ENCODE peak calls at places on chromosomes 12 and 14, in six cellular contexts. One of them, this sample, is unnamed.

GRCh38 chr12:110348431-110349059 is 55.0 kb downstream of the ANAPC7 start:
- DNase-seq in GM06990: no peak
- DNase-seq in A549: no peak
- DNase-seq in BJ: no peak
- DNase-seq in GM23338: no peak
- DNase-seq in WERI-Rb-1: no peak
- DNase-seq in this sample: no peak

GRCh38 chr12:101642115-101643067 is 47.6 kb downstream of the MYBPC1 start:
- DNase-seq in BJ: no peak
- DNase-seq in GM06990: no peak
- DNase-seq in WERI-Rb-1: no peak
- DNase-seq in GM23338: peak
- DNase-seq in A549: peak
- DNase-seq in this sample: no peak

GRCh38 chr12:53777412-53777811 is 25.6 kb upstream of the CISTR start:
- DNase-seq in WERI-Rb-1: no peak
- DNase-seq in BJ: no peak
- DNase-seq in A549: no peak
- DNase-seq in GM06990: no peak
- DNase-seq in GM23338: no peak
- DNase-seq in this sample: no peak

GRCh38 chr14:75303415-75303814 is 24.8 kb downstream of the FOS start:
- DNase-seq in GM23338: peak
- DNase-seq in GM06990: no peak
- DNase-seq in A549: peak
- DNase-seq in BJ: no peak
- DNase-seq in WERI-Rb-1: peak
- DNase-seq in this sample: peak

GRCh38 chr14:96597680-96598079 is 95.5 kb downstream of the PAPOLA start:
- DNase-seq in GM23338: no peak
- DNase-seq in WERI-Rb-1: no peak
- DNase-seq in BJ: no peak
- DNase-seq in GM06990: no peak
- DNase-seq in A549: no peak
- DNase-seq in this sample: no peak

GRCh38 chr14:59150990-59151389 is 37.5 kb upstream of the DAAM1 start:
- DNase-seq in WERI-Rb-1: no peak
- DNase-seq in GM23338: no peak
- DNase-seq in GM06990: peak
- DNase-seq in BJ: no peak
- DNase-seq in A549: no peak
- DNase-seq in this sample: no peak

GRCh38 chr12:62210422-62210821 is 49.8 kb upstream of the USP15 start:
- DNase-seq in GM23338: peak
- DNase-seq in A549: peak
- DNase-seq in GM06990: no peak
- DNase-seq in WERI-Rb-1: peak
- DNase-seq in BJ: no peak
- DNase-seq in this sample: peak

GRCh38 chr12:90816353-90817089 is 138.5 kb downstream of the CCER1 start:
- DNase-seq in BJ: no peak
- DNase-seq in GM23338: no peak
- DNase-seq in WERI-Rb-1: no peak
- DNase-seq in GM06990: no peak
- DNase-seq in A549: no peak
- DNase-seq in this sample: no peak

GRCh38 chr14:76305474-76305826 is 70.5 kb upstream of the ESRRB start:
- DNase-seq in GM23338: no peak
- DNase-seq in BJ: no peak
- DNase-seq in GM06990: no peak
- DNase-seq in A549: no peak
- DNase-seq in WERI-Rb-1: no peak
- DNase-seq in this sample: no peak

GRCh38 chr12:51533799-51534198 is 57.2 kb upstream of the SCN8A start:
- DNase-seq in WERI-Rb-1: no peak
- DNase-seq in BJ: no peak
- DNase-seq in GM23338: peak
- DNase-seq in A549: peak
- DNase-seq in GM06990: no peak
- DNase-seq in this sample: no peak

GRCh38 chr12:123390415-123391093 is 6.6 kb downstream of the KMT5A start:
- DNase-seq in GM23338: no peak
- DNase-seq in BJ: no peak
- DNase-seq in A549: no peak
- DNase-seq in GM06990: no peak
- DNase-seq in WERI-Rb-1: no peak
- DNase-seq in this sample: no peak

GRCh38 chr12:28536088-28536487 is 345.8 kb downstream of the CCDC91 start:
- DNase-seq in GM23338: no peak
- DNase-seq in GM06990: no peak
- DNase-seq in WERI-Rb-1: no peak
- DNase-seq in A549: no peak
- DNase-seq in BJ: peak
- DNase-seq in this sample: no peak

GRCh38 chr12:27616356-27617150 is 79.7 kb upstream of the REP15 start:
- DNase-seq in A549: no peak
- DNase-seq in WERI-Rb-1: no peak
- DNase-seq in GM23338: no peak
- DNase-seq in BJ: no peak
- DNase-seq in GM06990: no peak
- DNase-seq in this sample: no peak

GRCh38 chr12:8037046-8037663 is 4.6 kb downstream of the FOXJ2 start:
- DNase-seq in BJ: no peak
- DNase-seq in WERI-Rb-1: no peak
- DNase-seq in GM06990: no peak
- DNase-seq in A549: no peak
- DNase-seq in GM23338: no peak
- DNase-seq in this sample: no peak

GRCh38 chr14:99077076-99077843 is 194.7 kb downstream of the BCL11B start:
- DNase-seq in GM06990: no peak
- DNase-seq in GM23338: no peak
- DNase-seq in A549: no peak
- DNase-seq in BJ: no peak
- DNase-seq in WERI-Rb-1: no peak
- DNase-seq in this sample: no peak

GRCh38 chr12:109589240-109589590 is 15.6 kb downstream of the MVK start:
- DNase-seq in GM06990: no peak
- DNase-seq in A549: no peak
- DNase-seq in GM23338: no peak
- DNase-seq in BJ: no peak
- DNase-seq in WERI-Rb-1: peak
- DNase-seq in this sample: no peak

GRCh38 chr12:63294327-63294632 is 143.3 kb upstream of the AVPR1A start:
- DNase-seq in GM06990: no peak
- DNase-seq in BJ: peak
- DNase-seq in WERI-Rb-1: no peak
- DNase-seq in GM23338: no peak
- DNase-seq in A549: peak
- DNase-seq in this sample: no peak

GRCh38 chr14:96410119-96410518 is 18.2 kb downstream of the AK7 start:
- DNase-seq in A549: no peak
- DNase-seq in GM23338: no peak
- DNase-seq in WERI-Rb-1: no peak
- DNase-seq in BJ: no peak
- DNase-seq in GM06990: no peak
- DNase-seq in this sample: no peak

GRCh38 chr12:6018265-6018664 is 73.2 kb upstream of the ANO2 start:
- DNase-seq in BJ: no peak
- DNase-seq in GM23338: no peak
- DNase-seq in GM06990: no peak
- DNase-seq in A549: no peak
- DNase-seq in WERI-Rb-1: no peak
- DNase-seq in this sample: no peak

GRCh38 chr12:49944718-49945117 is 5.8 kb upstream of the AQP2 start:
- DNase-seq in GM06990: no peak
- DNase-seq in A549: no peak
- DNase-seq in WERI-Rb-1: no peak
- DNase-seq in GM23338: no peak
- DNase-seq in BJ: no peak
- DNase-seq in this sample: no peak

GRCh38 chr14:80988192-80988591 is 32.8 kb downstream of the TSHR start:
- DNase-seq in GM06990: no peak
- DNase-seq in GM23338: no peak
- DNase-seq in BJ: no peak
- DNase-seq in WERI-Rb-1: no peak
- DNase-seq in A549: no peak
- DNase-seq in this sample: no peak

GRCh38 chr12:126397071-126397571 is 1331.9 kb downstream of the AACS start:
- DNase-seq in WERI-Rb-1: no peak
- DNase-seq in A549: no peak
- DNase-seq in GM23338: no peak
- DNase-seq in BJ: no peak
- DNase-seq in GM06990: no peak
- DNase-seq in this sample: no peak

GRCh38 chr12:76020281-76020680 is 11.3 kb downstream of the PHLDA1 start:
- DNase-seq in GM23338: no peak
- DNase-seq in WERI-Rb-1: no peak
- DNase-seq in GM06990: no peak
- DNase-seq in A549: peak
- DNase-seq in BJ: no peak
- DNase-seq in this sample: no peak

GRCh38 chr12:2291182-2291832 is 238.5 kb downstream of the CACNA1C start:
- DNase-seq in BJ: no peak
- DNase-seq in A549: peak
- DNase-seq in WERI-Rb-1: peak
- DNase-seq in GM06990: no peak
- DNase-seq in GM23338: peak
- DNase-seq in this sample: peak
- TF ChIP-seq CTCF in BJ: peak
- TF ChIP-seq CTCF in A549: peak
- TF ChIP-seq CTCF in WERI-Rb-1: peak
- TF ChIP-seq CTCF in GM06990: peak
- TF ChIP-seq CTCF in GM23338: peak
- TF ChIP-seq CTCF in this sample: peak

GRCh38 chr12:120654656-120655055 is 14.2 kb downstream of the CABP1 start:
- DNase-seq in GM06990: no peak
- DNase-seq in A549: no peak
- DNase-seq in WERI-Rb-1: no peak
- DNase-seq in BJ: no peak
- DNase-seq in GM23338: no peak
- DNase-seq in this sample: no peak
- H3K4me3 ChIP-seq in GM06990: no peak
- H3K4me3 ChIP-seq in A549: no peak
- H3K4me3 ChIP-seq in WERI-Rb-1: no peak
- H3K4me3 ChIP-seq in BJ: no peak
- H3K4me3 ChIP-seq in GM23338: no peak
- H3K4me3 ChIP-seq in this sample: no peak

DNA sequence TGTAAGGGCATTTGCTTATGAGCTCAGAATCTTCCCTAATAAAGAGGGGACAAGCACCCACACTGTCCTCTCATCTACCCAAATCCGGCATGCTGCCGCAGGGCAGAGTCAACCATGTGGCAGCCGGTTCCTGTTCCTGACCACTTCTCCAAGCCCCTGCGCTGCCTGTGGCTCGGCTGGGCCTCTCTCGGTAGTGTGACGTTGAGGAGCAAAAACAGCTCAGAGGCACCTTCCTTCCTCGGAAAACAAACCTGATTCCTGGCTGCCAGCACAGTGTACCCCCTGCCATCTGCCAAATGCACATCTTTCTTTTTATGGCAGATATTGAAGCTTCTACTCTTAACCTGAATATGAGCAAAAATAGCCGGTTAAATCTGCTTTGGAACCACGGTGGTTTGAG is 50.5 kb downstream of the CFAP251 start:
- DNase-seq in GM06990: no peak
- DNase-seq in A549: no peak
- DNase-seq in BJ: no peak
- DNase-seq in WERI-Rb-1: no peak
- DNase-seq in GM23338: no peak
- DNase-seq in this sample: no peak
- TF ChIP-seq CTCF in GM06990: no peak
- TF ChIP-seq CTCF in A549: no peak
- TF ChIP-seq CTCF in BJ: no peak
- TF ChIP-seq CTCF in WERI-Rb-1: no peak
- TF ChIP-seq CTCF in GM23338: no peak
- TF ChIP-seq CTCF in this sample: no peak

DNA sequence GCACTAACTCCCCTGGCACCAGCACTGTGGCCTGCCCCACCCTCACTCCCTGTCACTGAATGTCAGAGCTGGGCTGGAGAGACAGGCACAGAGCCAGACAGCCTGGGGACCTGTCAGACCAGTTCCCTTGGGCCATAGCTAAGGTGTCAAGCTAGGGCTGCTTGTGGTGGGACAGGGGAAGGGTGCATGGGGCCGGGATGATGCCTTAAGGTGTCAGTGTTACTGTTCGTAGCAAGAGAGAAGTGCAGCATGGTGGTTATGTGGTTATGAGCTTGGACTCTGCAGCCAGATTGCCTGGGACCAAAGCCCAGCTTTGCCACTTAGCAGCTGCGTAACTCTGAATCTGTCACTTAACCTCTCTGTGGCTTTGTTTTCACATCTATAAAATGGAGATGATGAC is 3.8 kb downstream of the RAPGEF3 start:
- DNase-seq in GM23338: no peak
- DNase-seq in A549: no peak
- DNase-seq in GM06990: no peak
- DNase-seq in BJ: no peak
- DNase-seq in WERI-Rb-1: no peak
- DNase-seq in this sample: no peak
- H3K4me3 ChIP-seq in GM23338: no peak
- H3K4me3 ChIP-seq in A549: no peak
- H3K4me3 ChIP-seq in GM06990: peak
- H3K4me3 ChIP-seq in BJ: no peak
- H3K4me3 ChIP-seq in WERI-Rb-1: no peak
- H3K4me3 ChIP-seq in this sample: peak